ENCODE peak calls at places on chromosomes 6 and 20, in six cellular contexts. K is K562, A is HepG2, C is GM12891, M is H1, J is SK-N-SH. G is an unnamed sample.

GRCh38 chr20:46099491-46100287 is 9.9 kb upstream of the NCOA5 start:
- DNase-seq in C (no peak), A (no peak), J (no peak), M (no peak), K (no peak), G (no peak)

GRCh38 chr20:3193806-3194616 is 10.5 kb downstream of the DDRGK1 start:
- DNase-seq in A (no peak), K (no peak), C (no peak), M (no peak), J (no peak), G (no peak)

GRCh38 chr20:50565874-50566273 is 55.7 kb downstream of the PTPN1 start:
- DNase-seq in K (no peak), C (no peak), A (no peak), J (no peak), M (no peak), G (no peak)

GRCh38 chr6:114096553-114097172 is 125.7 kb upstream of the HDAC2 start:
- DNase-seq in J (peak; percentile 56), M (no peak), A (peak; percentile 46), C (no peak), K (peak; percentile 60), G (no peak)

GRCh38 chr20:34069341-34070078 is 42.5 kb downstream of the EIF2S2 start:
- DNase-seq in A (peak; percentile 86), J (peak; percentile 80), M (peak; percentile 53), C (no peak), K (peak; percentile 61), G (no peak)

GRCh38 chr6:152232494-152233151 is 404.5 kb downstream of the SYNE1 start:
- DNase-seq in C (no peak), J (peak; percentile 28), A (peak; percentile 9), K (peak; percentile 38), M (no peak), G (no peak)

GRCh38 chr6:135995160-135995898 is 143.8 kb downstream of the PDE7B start:
- DNase-seq in J (no peak), K (no peak), M (no peak), C (no peak), A (no peak), G (no peak)

GRCh38 chr20:18742841-18743240 is 70.7 kb upstream of the SCP2D1 start:
- DNase-seq in J (no peak), C (no peak), A (no peak), M (no peak), K (no peak), G (no peak)

GRCh38 chr20:19734811-19735210 is 23.2 kb upstream of the RIN2 start:
- DNase-seq in M (no peak), A (no peak), J (no peak), C (no peak), K (no peak), G (no peak)

GRCh38 chr6:7053125-7053784 is 54.5 kb upstream of the RREB1 start:
- DNase-seq in M (no peak), C (no peak), J (no peak), K (no peak), A (no peak), G (no peak)

GRCh38 chr6:106134087-106134770 is 48.1 kb downstream of the PRDM1 start:
- DNase-seq in C (no peak), A (no peak), J (no peak), M (no peak), K (no peak), G (no peak)

GRCh38 chr6:122622404-122622938 is 12.3 kb downstream of the PKIB start:
- DNase-seq in J (no peak), A (no peak), C (no peak), M (no peak), K (no peak), G (no peak)

GRCh38 chr6:155186052-155186658 is 77.7 kb upstream of the CLDN20 start:
- DNase-seq in K (no peak), J (no peak), M (no peak), A (no peak), C (no peak), G (no peak)

GRCh38 chr20:23920936-23921335 is 41.4 kb upstream of the CST5 start:
- DNase-seq in J (peak; percentile 30), M (no peak), A (no peak), C (no peak), K (no peak), G (no peak)

DNA sequence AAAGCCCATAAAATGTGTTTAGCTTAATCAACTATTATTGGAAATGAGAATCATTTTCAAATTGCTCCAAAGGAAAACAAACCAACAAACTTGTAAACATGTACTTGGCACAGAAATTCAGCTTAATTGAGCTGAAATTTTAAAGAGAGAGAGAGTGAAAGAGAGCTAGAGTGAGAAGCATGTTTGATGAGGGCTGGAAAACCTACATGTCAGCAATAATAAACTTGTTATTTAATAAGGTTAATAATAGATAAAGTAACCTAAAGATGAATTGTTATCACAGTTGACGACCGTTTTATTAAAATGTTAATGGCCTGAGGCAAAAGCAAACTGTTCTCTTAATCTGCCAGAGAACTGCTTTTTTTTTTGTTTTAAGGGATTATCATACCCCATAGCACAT is 496.1 kb downstream of the RNF144B start:
- DNase-seq in M (no peak), J (no peak), K (no peak), A (no peak), C (no peak), G (no peak)
- TF ChIP-seq TAF1 in M (no peak), J (no peak), K (no peak), A (no peak), C (no peak), G (no peak)

DNA sequence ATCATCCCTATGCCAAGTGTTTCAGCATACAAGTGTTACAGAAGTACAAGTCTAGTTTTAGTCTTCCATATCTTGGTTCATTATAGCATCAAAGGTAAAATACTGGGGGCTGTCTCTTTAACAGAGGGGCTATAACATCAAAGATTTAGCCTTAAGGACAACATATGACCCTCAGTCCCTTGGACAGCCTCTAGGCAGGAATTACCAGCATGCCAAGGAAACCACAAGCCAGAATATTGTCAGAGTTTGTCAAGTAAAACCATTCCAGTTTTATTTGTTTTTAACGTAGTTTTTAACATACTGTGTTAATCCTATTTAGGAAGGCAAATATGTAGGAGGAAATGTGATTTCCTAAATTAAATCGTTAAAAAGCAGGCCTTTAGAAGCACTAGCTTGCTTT is 18.6 kb downstream of the ZKSCAN8 start:
- DNase-seq in M (no peak), J (no peak), A (no peak), C (no peak), K (no peak), G (no peak)
- TF ChIP-seq POLR2AphosphoS5 in M (no peak), J (no peak), A (no peak), C (peak; percentile 12), K (peak; percentile 39), G (no peak)

DNA sequence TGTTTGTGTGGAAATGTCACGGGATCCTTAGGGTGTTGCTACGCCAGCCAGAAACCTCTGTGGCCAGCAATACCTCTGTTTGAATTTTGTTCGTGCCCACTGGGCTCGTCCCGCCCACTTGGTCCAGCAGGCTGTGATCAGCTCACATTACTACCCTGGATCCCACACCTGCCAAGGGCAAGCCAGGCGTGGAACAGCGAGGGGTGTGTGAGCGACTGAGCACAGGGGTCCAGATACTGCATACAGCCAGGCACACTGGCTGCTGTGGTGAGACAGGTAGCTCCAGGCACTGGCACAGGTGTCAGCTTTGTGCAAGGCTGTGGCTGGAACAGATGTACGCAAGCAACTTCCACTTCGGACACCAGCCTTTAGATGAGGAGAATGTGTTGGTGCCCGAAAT is 718.9 kb downstream of the EPHA7 start:
- DNase-seq in M (no peak), K (no peak), J (no peak), C (no peak), A (no peak), G (no peak)
- TF ChIP-seq TAF1 in M (no peak), K (no peak), J (no peak), C (no peak), A (no peak), G (no peak)

DNA sequence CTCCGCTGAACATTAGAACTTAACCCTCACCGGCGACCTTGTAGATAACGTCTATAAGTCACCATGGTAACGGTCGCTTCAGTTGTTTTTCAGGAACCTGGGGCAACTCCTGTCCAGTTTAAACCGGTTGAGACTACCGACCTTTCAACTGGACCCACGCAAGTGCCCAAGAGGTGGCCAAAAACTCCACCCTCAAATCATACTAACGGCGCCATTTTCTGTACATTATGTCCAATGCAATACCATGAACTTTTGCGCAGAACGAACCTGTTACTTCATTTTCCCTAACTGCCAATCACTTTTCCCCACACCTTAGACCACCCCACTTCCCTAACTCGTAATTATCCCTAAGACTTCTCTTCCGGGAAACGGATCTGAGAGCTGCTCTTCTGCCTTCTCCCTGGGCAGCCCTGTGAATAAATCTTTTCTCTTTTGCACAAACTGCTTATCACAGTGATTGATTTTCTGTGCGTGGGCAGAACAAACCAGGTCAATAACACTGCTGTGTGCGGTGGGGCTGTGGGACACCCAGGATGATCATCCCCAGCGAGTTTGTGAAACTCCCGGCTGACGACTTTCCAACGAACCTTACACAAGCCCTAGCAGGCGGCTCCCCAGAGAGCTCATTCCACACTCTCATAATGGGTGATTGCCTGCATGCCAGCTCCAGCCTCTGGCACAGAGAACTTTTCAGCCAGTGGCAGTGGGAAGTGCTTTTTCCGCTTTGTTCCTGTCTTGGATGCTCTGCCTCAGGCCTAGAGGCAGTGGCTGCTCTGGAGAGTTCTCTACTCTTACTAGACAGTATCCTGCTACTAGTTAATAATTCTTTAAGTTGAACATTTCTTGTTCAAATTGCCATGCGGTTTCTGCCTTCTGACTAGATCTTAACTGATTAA is 28.6 kb downstream of the GPX5 start:
- DNase-seq in J (no peak), C (no peak), A (peak; percentile 77), K (peak; percentile 46), M (no peak), G (no peak)
- TF ChIP-seq POLR2AphosphoS5 in J (no peak), C (no peak), A (no peak), K (no peak), M (no peak), G (no peak)

GRCh38 chr20:62761058-62761758 is 35.1 kb upstream of the MRGBP start:
- DNase-seq in K (no peak), C (no peak), M (no peak), J (no peak), A (no peak), G (no peak)
- TF ChIP-seq TAF1 in K (no peak), C (no peak), M (no peak), J (no peak), A (no peak), G (no peak)

DNA sequence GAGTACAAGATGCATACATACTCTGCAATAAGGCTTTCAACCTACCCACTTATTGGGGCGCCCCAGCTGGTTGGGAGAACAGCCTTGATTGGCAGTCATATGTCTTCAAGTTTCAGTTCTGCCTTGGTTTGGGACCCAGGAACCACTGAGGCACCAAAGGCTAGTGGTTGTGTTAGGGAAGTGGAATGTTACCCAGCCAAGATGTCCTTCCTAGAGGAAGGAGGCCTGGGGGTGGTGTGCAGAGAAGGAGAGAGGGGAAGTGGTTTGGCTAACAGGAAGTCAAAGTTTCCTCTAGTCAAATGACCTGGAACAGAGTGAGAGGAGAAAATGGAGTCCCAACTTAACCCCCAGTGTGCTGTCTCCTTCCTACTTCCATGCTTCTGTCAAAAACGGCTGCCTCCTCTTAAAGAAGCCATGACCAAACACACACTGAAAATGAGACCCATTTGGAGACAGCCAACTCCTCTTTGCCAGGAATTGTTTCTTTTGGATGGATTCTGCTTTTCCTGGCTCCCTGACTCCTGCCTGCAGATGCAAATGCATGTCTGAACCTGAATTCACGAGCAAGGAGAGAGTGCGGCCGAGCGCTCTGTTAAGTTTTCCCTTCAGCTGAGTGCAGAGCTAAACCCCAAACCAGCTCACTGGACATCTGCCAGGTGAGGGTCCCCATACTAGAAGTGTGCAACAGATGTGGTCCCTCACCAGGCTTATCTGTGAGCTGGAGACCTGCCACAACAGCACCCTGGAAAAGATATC is 59.3 kb downstream of the CD164 start:
- DNase-seq in A (no peak), J (no peak), C (no peak), M (no peak), K (no peak), G (no peak)
- TF ChIP-seq POLR2AphosphoS5 in A (no peak), J (no peak), C (no peak), M (no peak), K (no peak), G (no peak)

G was measured in GM12892.